ENCODE peak calls at places on chromosomes 1 and 21, in seven cellular contexts. H is prostate gland, G is mucosa of descending colon, I is tibial artery, R is A549, C is NB4, U is foreskin fibroblast. A is an unnamed sample.

GRCh38 chr1:178004926-178005391 is 35.1 kb upstream of the SEC16B start:
- DNase-seq in H (no peak), G (no peak), I (no peak), R (no peak), C (no peak), U (peak), A (no peak)

GRCh38 chr1:67274623-67275325 is 32.9 kb upstream of the IL12RB2 start:
- DNase-seq in H (no peak), G (no peak), I (no peak), R (no peak), C (no peak), U (no peak), A (no peak)

GRCh38 chr1:17027900-17028299 is 16.2 kb upstream of the ATP13A2 start:
- DNase-seq in H (peak), G (no peak), I (no peak), R (no peak), C (no peak), U (no peak), A (no peak)

GRCh38 chr1:206631085-206631509 is 4.2 kb upstream of the DYRK3 start:
- DNase-seq in H (no peak), G (no peak), I (peak), R (peak), C (peak), U (peak), A (no peak)

GRCh38 chr21:35390013-35390776 is 341.1 kb upstream of the RUNX1 start:
- DNase-seq in H (peak), G (no peak), I (no peak), R (no peak), C (no peak), U (peak), A (peak)

GRCh38 chr1:186303911-186304310 is 71.1 kb downstream of the TPR start:
- DNase-seq in H (no peak), G (no peak), I (no peak), R (no peak), C (no peak), U (no peak), A (no peak)

GRCh38 chr1:153598309-153599172 is 14.4 kb downstream of the S100A16 start:
- DNase-seq in H (no peak), G (no peak), I (no peak), R (no peak), C (peak), U (peak), A (no peak)

GRCh38 chr1:202439308-202439707 is 90.8 kb downstream of the PPP1R12B start:
- DNase-seq in H (no peak), G (no peak), I (no peak), R (no peak), C (no peak), U (no peak), A (no peak)

GRCh38 chr1:1436634-1437032 is 1.1 kb downstream of the VWA1 start:
- DNase-seq in H (no peak), G (no peak), I (no peak), R (no peak), C (no peak), U (no peak), A (no peak)

GRCh38 chr1:1434812-1435093 is 737 bp upstream of the VWA1 start:
- DNase-seq in H (no peak), G (no peak), I (no peak), R (no peak), C (no peak), U (no peak), A (no peak)

GRCh38 chr1:1434131-1434811 is 1.2 kb upstream of the VWA1 start:
- DNase-seq in H (peak), G (peak), I (peak), R (no peak), C (no peak), U (no peak), A (no peak)

GRCh38 chr1:1435911-1436633 is 582 bp downstream of the VWA1 start:
- DNase-seq in H (no peak), G (peak), I (no peak), R (no peak), C (no peak), U (no peak), A (no peak)

DNA sequence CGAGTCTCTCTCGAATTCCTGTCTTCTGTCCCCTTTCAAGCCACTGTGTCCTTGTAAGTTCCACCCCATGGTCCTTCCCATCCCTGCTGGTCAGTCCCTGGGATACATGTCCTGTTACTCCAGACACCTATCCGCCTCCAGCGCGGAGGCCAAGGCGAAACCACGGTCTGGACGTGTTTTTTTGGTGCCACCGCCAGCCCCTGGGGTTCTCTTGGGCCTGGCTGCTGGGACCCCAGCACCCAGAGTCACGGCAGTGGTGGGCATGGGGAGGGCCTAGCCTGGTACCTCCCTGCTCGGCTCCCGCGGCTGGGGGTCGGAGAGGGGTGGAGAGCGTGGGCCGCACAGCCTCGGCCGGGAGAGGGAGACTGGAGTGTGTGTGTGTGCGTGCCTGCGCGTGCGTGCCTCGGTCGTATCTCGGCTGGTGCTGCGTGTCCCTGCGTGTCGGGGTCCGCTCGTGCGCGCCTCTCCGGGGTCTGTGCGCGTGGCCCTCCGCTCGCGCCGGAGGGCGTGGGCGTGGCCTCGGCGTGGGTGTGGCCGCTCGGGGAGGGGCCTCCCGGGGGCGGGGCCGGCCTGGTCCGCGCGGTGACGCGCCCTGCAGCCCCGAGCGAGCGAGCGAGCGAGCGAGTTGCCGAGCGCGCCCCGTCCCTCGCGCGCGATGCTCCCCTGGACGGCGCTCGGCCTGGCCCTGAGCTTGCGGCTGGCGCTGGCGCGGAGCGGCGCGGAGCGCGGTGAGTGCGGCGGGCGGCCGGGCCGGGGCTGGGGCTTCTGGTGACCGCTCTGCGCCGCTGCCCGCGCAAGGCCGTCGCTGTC is at the start of gene VWA1:
- DNase-seq in H (peak), G (peak), I (peak), R (no peak), C (no peak), U (peak), A (no peak)
- H3K4me3 ChIP-seq in H (peak), G (peak), I (peak), R (peak), C (no peak), U (peak), A (peak)

GRCh38 chr1:24929876-24930702 is at the start of gene RUNX3:
- DNase-seq in H (peak), G (peak), I (peak), R (peak), C (peak), U (peak), A (no peak)
- TF ChIP-seq CTCF in H (no peak), G (no peak), I (no peak), R (no peak), C (no peak), U (no peak), A (no peak)

GRCh38 chr1:116122955-116123757 is 12.0 kb downstream of the MAB21L3 start:
- DNase-seq in H (no peak), G (peak), I (no peak), R (no peak), C (no peak), U (peak), A (peak)
- H3K4me3 ChIP-seq in H (no peak), G (no peak), I (no peak), R (no peak), C (no peak), U (no peak), A (no peak)

GRCh38 chr1:29760165-29760564 is 523.8 kb downstream of the PTPRU start:
- DNase-seq in H (no peak), G (no peak), I (no peak), R (no peak), C (no peak), U (no peak), A (no peak)
- TF ChIP-seq CTCF in H (no peak), G (no peak), I (no peak), R (no peak), C (no peak), U (no peak), A (no peak)

GRCh38 chr1:45585496-45586075 is 1.7 kb downstream of the NASP start:
- DNase-seq in H (no peak), G (no peak), I (no peak), R (no peak), C (no peak), U (no peak), A (no peak)

GRCh38 chr1:45583666-45584350 is at the start of gene NASP:
- DNase-seq in H (peak), G (peak), I (peak), R (peak), C (peak), U (peak), A (peak)

GRCh38 chr1:45584351-45585109 is 689 bp downstream of the NASP start:
- DNase-seq in H (peak), G (peak), I (peak), R (peak), C (peak), U (peak), A (peak)

GRCh38 chr1:45585110-45585426 is 1.2 kb downstream of the NASP start:
- DNase-seq in H (no peak), G (no peak), I (no peak), R (no peak), C (no peak), U (no peak), A (no peak)

DNA sequence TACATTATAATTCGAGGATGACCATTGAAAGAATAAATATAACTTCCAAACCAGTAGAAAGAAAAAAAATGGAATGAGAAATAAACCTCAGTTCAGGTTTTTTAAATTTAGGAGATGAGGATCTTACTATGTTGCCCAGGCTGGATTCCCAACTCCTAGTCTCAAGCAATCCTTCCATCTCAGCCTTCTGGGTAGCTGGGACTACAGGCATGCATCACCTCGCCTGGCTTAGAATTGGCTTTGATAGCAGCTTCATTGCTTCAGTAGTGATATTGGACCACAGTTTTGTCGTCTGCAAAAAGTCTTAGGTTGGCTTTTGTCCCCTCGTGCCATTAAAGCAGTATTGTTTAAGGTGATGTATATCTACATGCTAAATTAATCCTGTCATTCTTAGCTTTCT is 2.9 kb downstream of the NASP start:
- DNase-seq in H (no peak), G (no peak), I (no peak), R (no peak), C (no peak), U (no peak), A (no peak)
- H3K4me3 ChIP-seq in H (no peak), G (no peak), I (no peak), R (no peak), C (peak), U (peak), A (no peak)

GRCh38 chr1:200442023-200442422 is 32.2 kb upstream of the ZNF281 start:
- DNase-seq in H (no peak), G (no peak), I (no peak), R (no peak), C (no peak), U (no peak), A (no peak)
- TF ChIP-seq CTCF in H (no peak), G (no peak), I (no peak), R (no peak), C (no peak), U (no peak), A (no peak)

GRCh38 chr21:19878133-19878532 is 1120.1 kb upstream of the NCAM2 start:
- DNase-seq in H (no peak), G (no peak), I (no peak), R (no peak), C (no peak), U (no peak), A (no peak)
- H3K4me3 ChIP-seq in H (no peak), G (no peak), I (no peak), R (no peak), C (no peak), U (no peak), A (no peak)

DNA sequence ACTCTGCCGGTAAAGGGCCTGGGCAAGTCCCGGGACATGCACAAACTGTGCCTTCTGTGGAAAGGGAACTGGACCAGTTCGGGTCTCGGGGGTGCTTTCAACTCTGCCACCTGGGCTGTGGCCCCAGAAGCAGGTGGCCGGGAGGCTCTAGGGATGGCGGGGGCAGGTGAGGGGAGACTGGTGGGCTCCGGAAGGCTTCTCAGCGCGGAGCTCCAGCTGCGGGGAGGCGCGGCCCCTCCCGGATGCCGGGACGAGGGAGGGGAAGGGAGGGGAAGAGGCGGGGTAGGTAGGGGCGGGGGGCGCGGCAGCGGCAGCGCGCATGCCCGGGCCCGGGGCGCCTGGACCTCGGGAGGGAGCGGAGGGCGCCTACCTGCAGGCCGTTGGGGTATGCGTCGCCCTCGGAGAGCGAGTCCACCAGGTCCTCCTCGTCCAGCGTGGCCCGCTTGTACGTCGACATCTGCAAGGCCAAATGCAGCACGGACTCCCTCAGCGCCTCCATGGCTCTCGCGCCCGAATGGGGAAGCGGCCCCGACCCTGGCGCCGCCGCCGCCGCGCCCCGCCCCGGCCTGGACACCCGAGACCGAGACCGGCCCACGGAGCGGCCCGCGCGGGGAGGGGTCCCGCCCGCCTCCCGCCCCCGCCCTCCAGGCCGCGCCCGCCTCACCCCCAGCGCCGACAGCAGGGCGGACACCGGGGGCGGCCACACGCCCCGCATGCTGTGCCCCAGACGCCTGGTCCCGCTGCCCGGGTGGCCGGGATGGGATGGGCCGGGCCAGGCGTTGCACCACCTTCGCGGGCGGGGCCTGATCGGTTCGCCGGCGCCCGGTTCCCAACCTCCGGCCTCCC is at the start of gene ECE1:
- DNase-seq in H (no peak), G (peak), I (no peak), R (peak), C (peak), U (peak), A (no peak)
- TF ChIP-seq CTCF in H (no peak), G (no peak), I (no peak), R (no peak), C (no peak), U (no peak), A (no peak)

GRCh38 chr1:208204779-208205178 is 39.4 kb downstream of the PLXNA2 start:
- DNase-seq in H (no peak), G (no peak), I (no peak), R (no peak), C (no peak), U (peak), A (no peak)
- H3K4me3 ChIP-seq in H (no peak), G (no peak), I (no peak), R (no peak), C (no peak), U (no peak), A (no peak)